ENCODE peak calls at places on chromosomes 4 and X, in eight cellular contexts. I is AG08396; K is NCI-H460; J is pancreas; Z is stimulated activated CD4-positive, alpha-beta T cell treated with anti-CD3 and anti-CD28 coated beads, Interleukin-15, amount 100 ng/mL, for 1 hour; O is NCI-H1436; F is hepatic stellate cell; B is Right ventricle myocardium inferior. D is an unnamed sample.

GRCh38 chr4:53014368-53014767 is 152.3 kb downstream of the RASL11B start:
- DNase-seq in I (no peak), K (no peak), J (no peak), Z (no peak), O (no peak), F (no peak), B (no peak), D (no peak)

GRCh38 chr4:19729873-19730735 is 521.6 kb upstream of the SLIT2 start:
- DNase-seq in I (no peak), K (no peak), J (no peak), Z (no peak), O (no peak), F (peak), B (no peak), D (no peak)

GRCh38 chr4:146059865-146060264 is 115.7 kb upstream of the LSM6 start:
- DNase-seq in I (no peak), K (no peak), J (no peak), Z (no peak), O (no peak), F (no peak), B (no peak), D (no peak)

GRCh38 chr4:163672751-163673150 is 178.3 kb downstream of the TMA16 start:
- DNase-seq in I (no peak), K (no peak), J (no peak), Z (no peak), O (no peak), F (no peak), B (no peak), D (no peak)

GRCh38 chr4:184262901-184263300 is 45.2 kb upstream of the ENPP6 start:
- DNase-seq in I (peak), K (no peak), J (no peak), Z (no peak), O (no peak), F (peak), B (no peak), D (no peak)

GRCh38 chr4:140764785-140765392 is 8.7 kb upstream of the TBC1D9 start:
- DNase-seq in I (no peak), K (no peak), J (no peak), Z (no peak), O (no peak), F (no peak), B (no peak), D (no peak)

GRCh38 chrX:153700376-153700945 is 12.7 kb downstream of the SLC6A8 start:
- DNase-seq in I (no peak), K (no peak), J (no peak), Z (no peak), O (no peak), F (no peak), B (no peak), D (no peak)

GRCh38 chr4:81605278-81605677 is 133.6 kb upstream of the RASGEF1B start:
- DNase-seq in I (no peak), K (no peak), J (no peak), Z (no peak), O (no peak), F (no peak), B (no peak), D (no peak)

GRCh38 chrX:123013141-123013540 is 170.9 kb upstream of the GRIA3 start:
- DNase-seq in I (no peak), K (no peak), J (no peak), Z (no peak), O (no peak), F (no peak), B (no peak), D (no peak)

GRCh38 chr4:170420255-170420693 is 330.5 kb upstream of the AADAT start:
- DNase-seq in I (no peak), K (no peak), J (no peak), Z (no peak), O (no peak), F (no peak), B (no peak), D (no peak)

GRCh38 chrX:106752101-106752678 is 25.7 kb downstream of the RNF128 start:
- DNase-seq in I (no peak), K (no peak), J (no peak), Z (no peak), O (no peak), F (no peak), B (no peak), D (no peak)

GRCh38 chr4:150104401-150105027 is 26.3 kb downstream of the DCLK2 start:
- DNase-seq in I (no peak), K (no peak), J (no peak), Z (no peak), O (no peak), F (no peak), B (no peak), D (no peak)

GRCh38 chr4:56314207-56314915 is 72.9 kb downstream of the AASDH start:
- DNase-seq in I (no peak), K (no peak), J (no peak), Z (no peak), O (no peak), F (no peak), B (no peak), D (no peak)

GRCh38 chrX:63889001-63889400 is 104.0 kb upstream of the ARHGEF9 start:
- DNase-seq in I (no peak), K (no peak), J (no peak), Z (no peak), O (no peak), F (no peak), B (no peak), D (no peak)

GRCh38 chr4:154491341-154491679 is 289 bp downstream of the DCHS2 start:
- DNase-seq in I (peak), K (no peak), J (no peak), Z (no peak), O (no peak), F (peak), B (no peak), D (no peak)

GRCh38 chrX:100654256-100654655 is 10.3 kb downstream of the SRPX2 start:
- DNase-seq in I (no peak), K (peak), J (no peak), Z (no peak), O (peak), F (no peak), B (no peak), D (peak)

GRCh38 chrX:27555514-27555913 is 34.6 kb upstream of the DCAF8L2 start:
- DNase-seq in I (no peak), K (peak), J (no peak), Z (no peak), O (no peak), F (peak), B (no peak), D (no peak)

GRCh38 chr4:91827914-91828313 is 475.9 kb upstream of the GRID2 start:
- DNase-seq in I (no peak), K (no peak), J (no peak), Z (no peak), O (no peak), F (no peak), B (no peak), D (no peak)

GRCh38 chr4:186717556-186717955 is 6.1 kb downstream of the FAT1 start:
- DNase-seq in I (no peak), K (no peak), J (no peak), Z (no peak), O (no peak), F (no peak), B (no peak), D (no peak)

GRCh38 chrX:134670241-134670811 is 12.1 kb upstream of the PLAC1 start:
- DNase-seq in I (peak), K (no peak), J (no peak), Z (no peak), O (no peak), F (peak), B (no peak), D (no peak)

GRCh38 chr4:168631241-168632151 is 134.6 kb downstream of the PALLD start:
- DNase-seq in I (peak), K (no peak), J (peak), Z (no peak), O (peak), F (peak), B (peak), D (peak)

GRCh38 chr4:72390409-72390808 is 178.6 kb downstream of the ADAMTS3 start:
- DNase-seq in I (no peak), K (no peak), J (no peak), Z (no peak), O (no peak), F (peak), B (no peak), D (no peak)

GRCh38 chrX:21166302-21166982 is 207.8 kb upstream of the CNKSR2 start:
- DNase-seq in I (peak), K (peak), J (no peak), Z (no peak), O (no peak), F (peak), B (no peak), D (no peak)

GRCh38 chrX:53795583-53795982 is 109.1 kb upstream of the HUWE1 start:
- DNase-seq in I (no peak), K (no peak), J (no peak), Z (no peak), O (no peak), F (no peak), B (no peak), D (no peak)

GRCh38 chr4:16764622-16765021 is 133.8 kb downstream of the LDB2 start:
- DNase-seq in I (no peak), K (no peak), J (no peak), Z (no peak), O (no peak), F (no peak), B (no peak), D (no peak)

GRCh38 chr4:1337376-1337831 is 9.6 kb upstream of the UVSSA start:
- DNase-seq in I (peak), K (no peak), J (peak), Z (peak), O (no peak), F (no peak), B (no peak), D (no peak)

GRCh38 chr4:189773909-189774308 is 166.8 kb upstream of the FRG1 start:
- DNase-seq in I (no peak), K (no peak), J (no peak), Z (no peak), O (no peak), F (no peak), B (no peak), D (no peak)

GRCh38 chr4:110165382-110166285 is 32.8 kb downstream of the ELOVL6 start:
- DNase-seq in I (peak), K (peak), J (no peak), Z (peak), O (no peak), F (peak), B (no peak), D (peak)